ENCODE peak calls at places on chromosomes 12 and 14, in seven cellular contexts. S is endodermal cell; C is lung; L is CD8-positive, alpha-beta memory T cell; J is neural progenitor cell; M is psoas muscle; Z is CD8-positive, alpha-beta T cell. Y is an unnamed sample.

GRCh38 chr14:81164167-81164774 is 56.5 kb downstream of the GTF2A1 start:
- DNase-seq in J (peak), Z (no peak), C (peak), M (peak), L (no peak), S (peak), Y (peak)

GRCh38 chr14:51926449-51926848 is 62.9 kb upstream of the RTRAF start:
- DNase-seq in Z (no peak), M (no peak), L (no peak), J (no peak), C (no peak), S (no peak), Y (no peak)

GRCh38 chr12:2268478-2269286 is 215.9 kb downstream of the CACNA1C start:
- DNase-seq in M (no peak), C (no peak), J (no peak), L (no peak), Z (no peak), S (peak), Y (no peak)

GRCh38 chr14:75295491-75296338 is 17.1 kb downstream of the FOS start:
- DNase-seq in S (peak), J (peak), L (peak), M (peak), C (peak), Z (peak), Y (peak)

GRCh38 chr14:93183596-93184317 is 940 bp downstream of the MOAP1 start:
- DNase-seq in S (no peak), J (no peak), Z (no peak), M (no peak), L (no peak), C (peak), Y (peak)

GRCh38 chr14:89418452-89418851 is 1.4 kb upstream of the FOXN3 start:
- DNase-seq in S (no peak), L (no peak), M (no peak), C (no peak), J (no peak), Z (no peak), Y (no peak)

GRCh38 chr14:34059925-34060746 is 109.3 kb upstream of the EGLN3 start:
- DNase-seq in M (peak), C (peak), L (peak), J (peak), Z (peak), S (peak), Y (peak)

GRCh38 chr12:19757317-19757877 is 318.1 kb downstream of the AEBP2 start:
- DNase-seq in C (no peak), J (peak), M (no peak), L (no peak), S (no peak), Z (no peak), Y (no peak)

GRCh38 chr14:87615822-87616679 is 376.9 kb downstream of the GALC start:
- DNase-seq in Z (no peak), J (peak), C (peak), L (no peak), S (peak), M (peak), Y (peak)

GRCh38 chr12:27541031-27541719 is 17.2 kb downstream of the PPFIBP1 start:
- DNase-seq in L (no peak), C (no peak), S (peak), J (peak), Z (no peak), M (no peak), Y (no peak)

GRCh38 chr12:26331960-26332359 is 136.6 kb downstream of the SSPN start:
- DNase-seq in Z (no peak), J (no peak), S (no peak), L (no peak), C (no peak), M (no peak), Y (no peak)

GRCh38 chr14:68781161-68782021 is 11.5 kb downstream of the ZFP36L1 start:
- DNase-seq in J (no peak), S (peak), C (no peak), L (peak), Z (peak), M (no peak), Y (no peak)

GRCh38 chr12:20946732-20947131 is 136.2 kb downstream of the SLCO1B3 start:
- DNase-seq in J (peak), L (no peak), M (no peak), Z (no peak), C (no peak), S (peak), Y (no peak)

GRCh38 chr12:128863957-128864356 is 10.7 kb downstream of the GLT1D1 start:
- DNase-seq in M (no peak), L (no peak), C (no peak), J (no peak), Z (no peak), S (no peak), Y (no peak)

GRCh38 chr12:104741497-104742367 is 216.4 kb downstream of the SLC41A2 start:
- DNase-seq in S (no peak), M (no peak), J (no peak), L (no peak), C (no peak), Z (no peak), Y (no peak)

GRCh38 chr12:104740668-104741067 is 217.4 kb downstream of the SLC41A2 start:
- DNase-seq in S (no peak), Z (no peak), C (no peak), L (no peak), J (no peak), M (no peak), Y (no peak)

GRCh38 chr12:104738841-104739642 is 219.0 kb downstream of the SLC41A2 start:
- DNase-seq in M (no peak), C (no peak), S (no peak), J (no peak), L (no peak), Z (no peak), Y (no peak)

GRCh38 chr12:104742551-104742961 is 215.5 kb downstream of the SLC41A2 start:
- DNase-seq in M (no peak), C (no peak), S (no peak), Z (no peak), J (peak), L (no peak), Y (no peak)

GRCh38 chr12:104741072-104741471 is 217.0 kb downstream of the SLC41A2 start:
- DNase-seq in C (no peak), L (no peak), J (no peak), M (no peak), S (no peak), Z (no peak), Y (no peak)
- H3K27ac ChIP-seq in C (no peak), L (no peak), J (no peak), M (no peak), S (no peak), Z (no peak), Y (no peak)

GRCh38 chr12:91103101-91103500 is 8.2 kb downstream of the LUM start:
- DNase-seq in M (no peak), C (no peak), Z (no peak), J (no peak), L (no peak), S (no peak), Y (no peak)
- H3K27ac ChIP-seq in M (no peak), C (no peak), Z (no peak), J (no peak), L (no peak), S (no peak), Y (no peak)

DNA sequence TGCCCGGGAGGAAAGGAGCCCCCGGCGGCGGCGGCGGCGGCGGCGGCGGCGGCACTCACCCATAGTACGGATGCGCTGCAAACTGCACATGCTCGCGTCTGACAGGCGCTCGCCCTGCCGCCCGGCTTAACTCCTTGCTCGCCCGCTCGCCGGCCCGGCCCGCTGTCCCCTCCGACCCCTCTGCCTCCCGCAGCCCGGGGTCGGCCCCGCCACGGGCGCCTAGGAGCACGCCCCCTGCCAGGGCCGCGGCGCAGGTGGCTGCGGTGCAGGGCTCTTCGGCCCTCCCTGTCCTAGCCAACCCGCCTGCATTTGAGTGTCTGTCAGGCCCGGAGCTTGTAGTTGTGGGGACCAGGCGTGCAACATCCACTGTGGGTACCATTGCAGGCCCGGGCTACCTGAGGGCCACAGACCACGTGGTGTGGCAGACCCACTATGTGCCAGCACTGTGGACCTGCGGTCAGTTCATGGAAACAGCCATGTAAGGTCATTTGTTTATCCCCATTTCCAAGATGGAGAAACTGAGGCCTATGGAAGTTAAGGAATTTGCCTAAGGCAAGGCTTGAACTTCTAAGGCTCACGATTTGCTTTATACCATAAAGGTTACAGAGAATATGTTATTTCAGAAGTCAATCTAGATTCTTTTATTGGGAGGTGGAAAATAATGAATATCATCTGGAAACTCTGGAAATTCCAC is 17.6 kb upstream of the PLEKHH1 start:
- DNase-seq in Z (no peak), M (no peak), J (no peak), L (no peak), C (no peak), S (peak), Y (no peak)
- H3K27ac ChIP-seq in Z (peak), M (no peak), J (no peak), L (peak), C (no peak), S (no peak), Y (peak)

GRCh38 chr14:90545966-90546751 is 149.3 kb downstream of the CALM1 start:
- DNase-seq in L (no peak), J (no peak), Z (no peak), S (no peak), C (no peak), M (peak), Y (no peak)

GRCh38 chr14:90545431-90545830 is 148.6 kb downstream of the CALM1 start:
- DNase-seq in C (no peak), J (no peak), M (no peak), L (no peak), S (no peak), Z (no peak), Y (no peak)

GRCh38 chr14:90547250-90547649 is 150.4 kb downstream of the CALM1 start:
- DNase-seq in M (no peak), J (no peak), C (no peak), S (no peak), Z (no peak), L (no peak), Y (no peak)

GRCh38 chr14:90547968-90548367 is 151.1 kb downstream of the CALM1 start:
- DNase-seq in S (no peak), M (no peak), J (no peak), C (no peak), L (no peak), Z (no peak), Y (no peak)

DNA sequence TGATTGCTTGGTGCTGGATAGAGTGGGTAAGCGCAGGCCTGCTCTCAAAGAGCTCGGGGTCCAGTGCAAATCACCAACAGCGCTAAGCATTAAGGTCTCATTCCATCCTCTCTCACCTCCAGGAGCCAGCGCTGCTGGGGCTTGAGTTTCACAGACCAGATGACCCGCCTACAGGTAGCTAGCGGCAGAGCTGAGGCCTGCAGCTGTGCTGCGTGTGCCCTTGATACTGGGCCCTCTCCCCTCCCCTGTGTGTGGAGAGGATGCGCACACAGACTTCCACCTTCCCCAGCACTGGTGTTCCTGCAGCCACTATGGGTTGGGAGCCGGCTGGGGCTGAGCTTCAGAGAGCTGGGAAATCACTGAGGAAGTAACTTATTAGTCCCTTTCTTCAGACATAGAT is 149.9 kb downstream of the CALM1 start:
- DNase-seq in M (no peak), C (no peak), J (no peak), L (no peak), Z (no peak), S (peak), Y (no peak)
- H3K27ac ChIP-seq in M (peak), C (peak), J (no peak), L (no peak), Z (no peak), S (peak), Y (no peak)